ENCODE peak calls at places on chromosomes 11 and 22, in eight cellular contexts. G is HCT116, Y is neural progenitor cell, O is GM23338, Q is mesendoderm, P is GM23248, B is K562, T is PC-9. F is an unnamed sample.

GRCh38 chr22:47166446-47167016 is 404.1 kb downstream of the TBC1D22A start:
- DNase-seq in G (no peak), Y (no peak), O (no peak), Q (no peak), P (no peak), B (no peak), T (no peak), F (no peak)

GRCh38 chr11:46345881-46346484 is 1.3 kb upstream of the DGKZ start:
- DNase-seq in G (no peak), Y (no peak), O (no peak), Q (no peak), P (no peak), B (no peak), T (no peak), F (no peak)

GRCh38 chr22:31572939-31573338 is 76.6 kb downstream of the SFI1 start:
- DNase-seq in G (no peak), Y (no peak), O (no peak), Q (no peak), P (no peak), B (no peak), T (no peak), F (no peak)

GRCh38 chr22:40585205-40585778 is 51.2 kb downstream of the MRTFA start:
- DNase-seq in G (no peak), Y (no peak), O (no peak), Q (no peak), P (no peak), B (no peak), T (no peak), F (no peak)

GRCh38 chr11:64913171-64913727 is 3.8 kb downstream of the ATG2A start:
- DNase-seq in G (no peak), Y (no peak), O (no peak), Q (no peak), P (no peak), B (no peak), T (no peak), F (no peak)

GRCh38 chr11:67680701-67681472 is 6.5 kb upstream of the ALDH3B2 start:
- DNase-seq in G (no peak), Y (no peak), O (no peak), Q (no peak), P (no peak), B (no peak), T (no peak), F (no peak)

GRCh38 chr11:79440451-79441158 is at the start of gene TENM4:
- DNase-seq in G (no peak), Y (peak; percentile 83), O (peak; percentile 49), Q (peak; percentile 85), P (peak; percentile 61), B (no peak), T (no peak), F (no peak)

GRCh38 chr11:110973401-110973980 is 261.3 kb upstream of the ARHGAP20 start:
- DNase-seq in G (no peak), Y (no peak), O (no peak), Q (no peak), P (no peak), B (no peak), T (no peak), F (no peak)

GRCh38 chr11:2415171-2415570 is 14.6 kb downstream of the TSSC4 start:
- DNase-seq in G (no peak), Y (no peak), O (no peak), Q (no peak), P (no peak), B (no peak), T (no peak), F (no peak)

DNA sequence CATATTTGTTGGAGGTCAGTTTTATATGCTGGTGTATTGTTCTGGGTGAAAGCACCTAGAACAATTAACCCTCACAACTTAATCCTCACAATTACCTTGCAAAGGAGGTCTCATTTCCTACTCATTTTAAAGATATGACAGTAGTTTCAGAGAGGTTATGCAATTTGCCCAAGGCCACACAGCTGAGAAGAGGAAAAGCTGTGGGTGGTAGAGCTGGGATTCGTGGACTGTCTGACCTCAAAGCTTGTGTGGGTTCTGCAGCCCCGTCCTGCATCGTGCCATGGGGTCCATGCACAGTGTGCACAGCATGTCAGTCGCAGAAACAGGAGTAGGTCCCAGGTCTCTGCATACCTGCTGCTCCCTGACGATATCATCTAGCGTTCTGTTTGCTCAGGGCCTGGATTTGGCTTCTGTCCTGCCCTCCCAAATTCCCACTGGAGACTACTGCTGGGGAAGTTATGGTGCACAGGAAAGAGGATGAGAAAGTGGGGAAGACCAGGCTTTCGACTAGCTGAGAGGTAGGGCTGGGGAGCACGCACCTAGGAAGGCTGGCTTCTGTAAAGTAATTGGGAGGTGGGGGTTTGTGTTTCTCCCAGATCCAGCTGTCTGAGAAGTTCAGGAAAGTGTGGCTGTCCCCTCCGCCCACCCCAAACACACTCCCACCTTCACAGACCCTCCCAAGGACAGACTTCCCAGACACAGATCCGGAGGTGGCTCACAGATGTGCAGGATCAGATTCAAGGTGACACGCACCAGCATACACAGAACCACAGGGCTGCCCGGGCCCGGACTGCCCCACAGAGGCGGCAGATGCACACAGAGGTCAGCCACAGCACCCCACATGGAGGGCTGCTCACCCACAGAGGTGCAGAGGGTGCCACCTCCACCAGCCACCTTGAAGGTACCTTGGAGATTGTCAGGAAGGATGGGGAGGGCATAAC is 2.0 kb downstream of the BACE1 start:
- DNase-seq in G (no peak), Y (no peak), O (no peak), Q (no peak), P (no peak), B (no peak), T (peak; percentile 49), F (no peak)
- H3K4me2 ChIP-seq in G (no peak overlapping the region), Y (peak overlapping the region; percentile 96), O (peak overlapping the region; percentile 79), Q (peak overlapping the region; percentile 27), P (peak overlapping the region; percentile 91), B (no peak overlapping the region), T (peak overlapping the region; percentile 28), F (no peak overlapping the region)

DNA sequence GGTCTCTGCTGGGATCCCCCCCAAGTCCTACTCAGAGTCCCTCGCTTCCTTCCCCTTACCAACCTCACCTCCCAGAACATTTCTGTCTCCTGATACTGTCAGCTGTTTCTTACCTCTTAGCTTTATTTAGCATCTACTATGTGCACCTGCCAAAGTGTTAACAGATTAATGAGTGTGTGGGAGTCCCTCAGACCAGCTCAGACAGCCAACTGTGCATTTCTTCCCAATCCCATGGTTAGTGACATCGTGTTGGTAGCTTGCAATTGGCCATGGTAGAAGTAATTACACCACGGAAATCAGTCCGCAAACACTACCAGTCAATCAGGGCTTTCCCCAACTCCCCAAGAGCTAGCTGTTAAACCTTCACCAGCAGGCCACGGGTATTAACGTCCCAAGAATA is 150.6 kb downstream of the DSCAML1 start:
- DNase-seq in G (no peak), Y (no peak), O (no peak), Q (no peak), P (no peak), B (no peak), T (no peak), F (no peak)
- H3K4me3 ChIP-seq in G (no peak overlapping the region), Y (no peak overlapping the region), O (no peak overlapping the region), Q (no peak overlapping the region), P (no peak overlapping the region), B (no peak overlapping the region), T (no peak overlapping the region), F (no peak overlapping the region)

DNA sequence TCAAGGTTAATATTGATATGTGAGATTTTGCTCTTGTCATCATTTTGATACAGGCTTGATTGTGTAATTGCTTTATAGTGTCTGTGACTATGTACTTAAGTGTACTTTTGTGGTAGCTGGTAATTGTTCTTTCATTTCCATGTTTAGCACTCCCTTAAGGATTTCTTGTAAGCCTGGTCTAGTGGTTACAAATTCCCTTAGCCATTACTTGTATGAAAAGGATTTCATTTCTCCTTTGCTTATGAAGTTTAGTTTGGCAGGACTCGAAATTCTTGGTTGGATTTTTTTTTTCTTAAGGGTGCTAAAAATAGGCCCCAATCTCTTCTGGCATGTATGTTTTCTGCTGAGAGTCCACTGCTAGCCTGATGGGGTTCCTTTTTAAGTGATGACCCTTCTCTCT is 346.8 kb downstream of the JRKL start:
- DNase-seq in G (no peak), Y (no peak), O (no peak), Q (no peak), P (no peak), B (no peak), T (no peak), F (no peak)
- H3K4me2 ChIP-seq in G (no peak overlapping the region), Y (no peak overlapping the region), O (no peak overlapping the region), Q (no peak overlapping the region), P (no peak overlapping the region), B (no peak overlapping the region), T (no peak overlapping the region), F (no peak overlapping the region)

GRCh38 chr11:848988-849824 is 6.6 kb downstream of the TSPAN4 start:
- DNase-seq in G (no peak), Y (peak; percentile 91), O (peak; percentile 84), Q (no peak), P (no peak), B (no peak), T (no peak), F (peak; percentile 47)

GRCh38 chr11:847876-848275 is 5.2 kb downstream of the TSPAN4 start:
- DNase-seq in G (no peak), Y (no peak), O (no peak), Q (no peak), P (no peak), B (no peak), T (no peak), F (no peak)

GRCh38 chr11:848380-848931 is 5.8 kb downstream of the TSPAN4 start:
- DNase-seq in G (no peak), Y (peak; percentile 74), O (peak; percentile 70), Q (no peak), P (peak; percentile 63), B (peak; percentile 59), T (no peak), F (peak; percentile 71)

GRCh38 chr11:850777-851762 is 8.4 kb downstream of the TSPAN4 start:
- DNase-seq in G (no peak), Y (peak; percentile 77), O (peak; percentile 73), Q (peak; percentile 69), P (peak; percentile 27), B (no peak), T (no peak), F (peak; percentile 36)

DNA sequence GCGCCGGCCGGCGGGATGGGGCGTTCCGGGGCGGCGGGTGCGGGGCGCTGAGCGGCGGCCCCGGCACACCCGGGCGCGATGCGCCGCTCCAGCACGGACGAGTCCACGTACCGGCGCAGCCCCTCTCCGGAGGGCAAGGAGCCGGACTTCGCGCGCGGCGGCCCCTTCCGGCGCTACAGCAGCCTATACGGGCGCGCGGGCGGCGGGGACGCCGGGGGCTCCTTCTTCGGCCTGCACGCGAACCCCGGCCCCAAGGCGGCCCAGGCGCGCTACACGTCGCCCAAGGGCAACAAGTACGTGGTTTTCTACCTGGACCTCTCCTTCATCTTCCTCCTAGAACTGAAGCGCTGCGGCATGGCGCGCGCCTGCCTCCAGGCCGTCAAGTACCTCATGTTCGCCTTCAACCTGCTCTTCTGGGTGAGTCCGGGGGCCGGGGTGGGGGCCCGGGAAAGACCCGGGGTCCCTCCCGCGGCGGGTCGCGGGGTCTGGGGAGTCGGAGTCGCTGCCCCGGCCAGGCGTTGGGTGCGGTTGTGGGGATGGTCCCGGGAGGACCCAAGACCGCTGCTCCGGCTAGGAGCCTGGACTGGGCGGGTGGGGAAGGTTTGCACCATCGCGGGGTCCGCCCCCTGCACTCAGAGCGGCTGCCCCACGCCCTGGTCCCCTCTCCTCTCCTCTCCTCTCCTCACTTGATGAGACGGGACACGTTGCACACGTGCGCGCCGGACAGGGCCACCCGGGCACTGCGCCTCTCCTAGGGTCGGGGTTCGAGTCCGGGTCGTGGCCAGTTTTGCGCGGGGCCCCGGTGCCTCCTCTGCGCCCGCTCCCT is 7.5 kb downstream of the TSPAN4 start:
- DNase-seq in G (no peak), Y (peak; percentile 78), O (no peak), Q (no peak), P (no peak), B (no peak), T (no peak), F (no peak)
- H3K4me3 ChIP-seq in G (no peak overlapping the region), Y (peak overlapping the region; percentile 95), O (peak overlapping the region; percentile 89), Q (peak overlapping the region; percentile 19), P (no peak overlapping the region), B (no peak overlapping the region), T (no peak overlapping the region), F (no peak overlapping the region)

F was measured in OCI-LY7.